ENCODE peak calls at places on chromosomes 6 and 20, in five cellular contexts. S is tibial artery, M is neuronal stem cell, A is adrenal gland, H is heart left ventricle. E is an unnamed sample. For H3K4me1 and H3K36me3, the result is how much of the 10 kb centered on the place peaks cover.

GRCh38 chr6:81859884-81860283 is 107.4 kb upstream of the TENT5A start:
- DNase-seq in S (peak), M (no peak), H (peak), A (peak), E (no peak)

GRCh38 chr6:21909321-21909720 is 315.8 kb downstream of the SOX4 start:
- DNase-seq in A (no peak), S (no peak), M (no peak), H (no peak), E (no peak)

GRCh38 chr6:143569035-143569434 is 57.5 kb upstream of the FUCA2 start:
- DNase-seq in H (no peak), S (no peak), A (no peak), M (no peak), E (no peak)

GRCh38 chr6:73460044-73460443 is 1.5 kb upstream of the MTO1 start:
- DNase-seq in M (no peak), H (no peak), A (no peak), S (no peak), E (no peak)

GRCh38 chr6:104957301-104958177 is 632 bp downstream of the LIN28B start:
- DNase-seq in M (peak), A (no peak), S (no peak), H (no peak), E (no peak)

GRCh38 chr6:111779660-111780059 is 93.6 kb downstream of the FYN start:
- DNase-seq in A (no peak), S (no peak), M (no peak), H (no peak), E (no peak)

GRCh38 chr6:26319405-26320128 is 45.4 kb upstream of the BTN3A2 start:
- DNase-seq in H (no peak), A (no peak), M (no peak), S (no peak), E (no peak)

GRCh38 chr6:6057442-6058053 is 50.8 kb upstream of the NRN1 start:
- DNase-seq in M (peak), H (no peak), S (no peak), A (no peak), E (no peak)

GRCh38 chr6:168219167-168219566 is 100.4 kb downstream of the DACT2 start:
- DNase-seq in A (no peak), S (no peak), M (no peak), H (peak), E (no peak)

GRCh38 chr20:11769825-11770224 is 147.9 kb upstream of the BTBD3 start:
- DNase-seq in H (no peak), S (no peak), M (no peak), A (no peak), E (no peak)

GRCh38 chr6:83536034-83536646 is 23.8 kb downstream of the PRSS35 start:
- DNase-seq in A (peak), S (no peak), M (peak), H (peak), E (no peak)

GRCh38 chr6:129134535-129134934 is 251.6 kb downstream of the LAMA2 start:
- DNase-seq in S (no peak), A (no peak), H (peak), M (no peak), E (no peak)

GRCh38 chr6:108667984-108668383 is 107.3 kb downstream of the FOXO3 start:
- DNase-seq in S (no peak), A (no peak), H (peak), M (no peak), E (no peak)

GRCh38 chr6:116884530-116884929 is 7.5 kb downstream of the RFX6 start:
- DNase-seq in M (no peak), H (no peak), A (no peak), S (no peak), E (no peak)

GRCh38 chr6:3381233-3382065 is 75.4 kb downstream of the SLC22A23 start:
- DNase-seq in S (peak), M (no peak), H (no peak), A (no peak), E (no peak)

GRCh38 chr6:35497571-35498406 is 910 bp upstream of the TEAD3 start:
- DNase-seq in M (peak), S (peak), H (peak), A (peak), E (no peak)

DNA sequence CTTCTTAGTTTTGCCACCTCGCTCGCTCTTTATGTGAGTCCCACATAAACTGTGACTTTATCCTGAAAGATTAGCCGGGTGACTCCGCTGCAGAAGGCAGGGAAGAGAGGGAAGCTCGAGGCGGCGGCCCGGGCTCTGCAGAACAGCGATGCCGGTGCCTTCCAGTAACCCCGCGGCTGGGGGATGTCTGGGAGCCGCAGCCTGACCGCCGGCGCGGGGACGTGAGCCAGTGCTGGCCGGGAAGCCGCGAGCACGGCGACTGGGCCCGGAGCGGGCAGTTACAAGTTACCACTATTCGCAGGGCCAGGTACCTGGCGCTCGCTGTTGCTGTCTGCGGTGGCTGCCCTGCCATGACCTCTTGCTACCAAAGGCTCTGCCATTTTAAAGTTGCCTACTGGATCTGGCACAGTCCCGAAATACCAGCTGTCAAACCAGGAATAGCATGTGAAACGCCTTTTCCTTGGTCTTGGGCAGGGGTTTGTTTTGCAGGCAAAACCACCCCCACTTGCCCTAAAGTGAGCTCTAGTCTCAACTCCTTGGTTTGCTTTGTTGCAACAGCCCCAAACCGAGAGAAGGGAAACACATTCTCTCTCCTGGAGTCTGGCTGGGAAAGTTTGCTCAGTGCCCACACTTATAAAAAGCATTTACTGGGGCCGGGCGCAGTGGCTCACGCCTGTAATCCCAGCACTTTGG is 124.0 kb upstream of the SLC2A12 start:
- DNase-seq in H (peak), M (no peak), A (peak), S (peak), E (peak)
- H3K4me1 ChIP-seq in H (half or more), M (under half), A (under half), S (under half), E (under half)

GRCh38 chr20:51565298-51565697 is 22.8 kb upstream of the NFATC2 start:
- DNase-seq in H (no peak), A (no peak), M (no peak), S (no peak), E (no peak)

GRCh38 chr20:51567622-51568021 is 25.1 kb upstream of the NFATC2 start:
- DNase-seq in S (no peak), M (no peak), H (no peak), A (no peak), E (no peak)

GRCh38 chr20:51563597-51564332 is 21.2 kb upstream of the NFATC2 start:
- DNase-seq in H (peak), A (peak), S (peak), M (no peak), E (no peak)

GRCh38 chr20:51566594-51566993 is 24.1 kb upstream of the NFATC2 start:
- DNase-seq in S (no peak), A (no peak), M (no peak), H (no peak), E (no peak)

GRCh38 chr20:51565741-51566140 is 23.2 kb upstream of the NFATC2 start:
- DNase-seq in A (peak), H (no peak), M (no peak), S (no peak), E (no peak)
- H3K36me3 ChIP-seq in A (under half), H (under half), M (under half), S (under half), E (under half)

GRCh38 chr6:148192310-148192709 is 150.3 kb upstream of the SASH1 start:
- DNase-seq in H (no peak), S (no peak), M (no peak), A (no peak), E (no peak)

GRCh38 chr6:148195511-148195910 is 147.1 kb upstream of the SASH1 start:
- DNase-seq in S (no peak), H (no peak), A (no peak), M (no peak), E (no peak)

DNA sequence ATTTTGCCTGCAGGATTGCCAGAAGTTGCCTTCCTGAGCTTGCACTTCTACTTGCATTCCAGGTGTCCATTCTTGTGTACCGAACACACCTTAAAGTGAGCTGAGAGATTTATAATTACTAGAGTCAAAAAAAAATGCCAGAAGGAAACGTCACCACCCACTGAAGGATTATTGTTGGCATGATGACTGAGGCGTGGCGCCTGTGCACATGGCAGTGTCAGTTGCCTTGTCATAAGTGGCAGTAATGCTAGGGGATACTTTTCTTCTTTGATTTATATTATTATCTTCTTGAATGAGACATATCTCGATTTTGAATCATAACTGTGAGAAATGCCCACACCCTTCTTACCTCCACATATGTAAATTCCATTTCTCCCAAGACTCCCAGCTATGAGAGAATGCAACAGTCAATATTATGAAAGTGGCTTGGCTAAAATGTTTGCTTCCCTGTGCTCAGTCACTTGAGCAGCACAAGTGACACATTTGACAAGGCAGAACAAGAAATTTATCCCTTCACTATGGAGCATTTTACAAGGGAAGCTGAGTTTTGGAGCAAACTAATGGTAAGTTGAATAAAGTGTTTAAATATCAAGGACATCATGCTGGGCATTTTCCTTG is 149.5 kb upstream of the SASH1 start:
- DNase-seq in A (no peak), M (no peak), S (no peak), H (no peak), E (peak)
- H3K4me3 ChIP-seq in A (no peak), M (no peak), S (no peak), H (no peak), E (no peak)

DNA sequence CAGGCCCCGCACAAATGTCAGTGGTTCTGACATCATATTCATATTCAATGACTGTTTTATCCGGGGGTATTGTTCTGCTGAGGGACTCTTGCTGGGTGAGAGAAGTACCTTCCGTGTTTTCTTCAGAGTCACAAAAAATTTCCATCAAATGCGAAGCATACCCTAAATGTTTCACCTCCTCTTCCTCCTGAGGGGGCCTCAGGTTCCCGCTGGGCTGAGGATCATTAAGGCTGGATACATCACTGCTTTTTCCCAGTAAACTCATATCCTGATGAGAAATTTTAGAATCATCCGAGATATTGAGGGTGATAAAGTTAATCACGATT is 42.8 kb downstream of the IL20RA start:
- DNase-seq in A (no peak), H (no peak), S (no peak), M (no peak), E (no peak)
- H3K4me1 ChIP-seq in A (under half), H (under half), S (under half), M (under half), E (under half)

DNA sequence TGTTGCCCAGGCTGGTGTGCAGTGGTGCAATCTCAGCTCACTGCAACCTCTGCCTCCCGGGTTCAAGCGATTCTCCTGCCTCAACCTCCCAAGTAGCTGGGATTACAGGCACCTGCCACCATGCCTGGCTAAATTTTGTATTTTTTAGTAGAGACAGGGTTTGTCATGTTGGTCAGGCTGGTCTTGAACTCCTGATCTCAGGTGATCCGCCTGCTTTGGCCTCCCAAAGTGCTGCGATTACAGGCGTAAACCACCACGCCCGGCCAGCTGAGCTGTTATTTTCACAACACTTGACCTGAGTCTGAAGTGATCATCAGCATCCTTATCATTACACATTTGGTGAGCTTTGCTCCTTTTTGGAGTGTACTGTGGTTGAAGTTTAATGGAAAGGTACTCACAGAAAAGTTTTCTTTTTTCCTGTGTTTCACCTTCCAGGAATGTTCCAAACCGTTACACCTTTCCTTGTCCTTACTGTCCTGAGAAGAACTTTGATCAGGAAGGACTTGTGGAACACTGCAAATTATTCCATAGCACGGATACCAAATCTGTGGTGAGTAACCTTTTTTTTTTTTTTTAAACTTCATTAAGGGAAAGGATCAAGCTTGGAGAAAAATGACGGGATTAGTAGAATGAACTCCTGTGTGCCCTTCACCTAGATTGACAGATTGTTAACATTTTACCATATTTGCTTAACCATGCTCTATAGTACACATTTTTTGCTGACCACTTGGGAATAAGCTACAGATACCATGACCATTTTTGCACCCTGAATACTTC is 9.7 kb downstream of the RNF114 start:
- DNase-seq in H (no peak), S (no peak), M (no peak), A (no peak), E (no peak)
- H3K36me3 ChIP-seq in H (under half), S (half or more), M (under half), A (under half), E (under half)

GRCh38 chr20:51446230-51446629 is 96.3 kb downstream of the NFATC2 start:
- DNase-seq in H (no peak), S (no peak), M (no peak), A (no peak), E (no peak)
- H3K4me3 ChIP-seq in H (no peak), S (no peak), M (no peak), A (no peak), E (no peak)

GRCh38 chr20:1848378-1848777 is 46.8 kb upstream of the SIRPA start:
- DNase-seq in S (no peak), H (no peak), M (no peak), A (no peak), E (no peak)

GRCh38 chr20:1853472-1853871 is 41.7 kb upstream of the SIRPA start:
- DNase-seq in S (no peak), A (no peak), M (no peak), H (no peak), E (no peak)

GRCh38 chr20:1847780-1848179 is 47.4 kb upstream of the SIRPA start:
- DNase-seq in S (no peak), A (no peak), M (no peak), H (no peak), E (no peak)

GRCh38 chr20:1854246-1854645 is 41.0 kb upstream of the SIRPA start:
- DNase-seq in S (no peak), A (no peak), H (no peak), M (no peak), E (no peak)

GRCh38 chr20:1851396-1851795 is 43.8 kb upstream of the SIRPA start:
- DNase-seq in M (no peak), A (no peak), S (no peak), H (no peak), E (no peak)
- H3K4me1 ChIP-seq in M (under half), A (under half), S (under half), H (under half), E (under half)

DNA sequence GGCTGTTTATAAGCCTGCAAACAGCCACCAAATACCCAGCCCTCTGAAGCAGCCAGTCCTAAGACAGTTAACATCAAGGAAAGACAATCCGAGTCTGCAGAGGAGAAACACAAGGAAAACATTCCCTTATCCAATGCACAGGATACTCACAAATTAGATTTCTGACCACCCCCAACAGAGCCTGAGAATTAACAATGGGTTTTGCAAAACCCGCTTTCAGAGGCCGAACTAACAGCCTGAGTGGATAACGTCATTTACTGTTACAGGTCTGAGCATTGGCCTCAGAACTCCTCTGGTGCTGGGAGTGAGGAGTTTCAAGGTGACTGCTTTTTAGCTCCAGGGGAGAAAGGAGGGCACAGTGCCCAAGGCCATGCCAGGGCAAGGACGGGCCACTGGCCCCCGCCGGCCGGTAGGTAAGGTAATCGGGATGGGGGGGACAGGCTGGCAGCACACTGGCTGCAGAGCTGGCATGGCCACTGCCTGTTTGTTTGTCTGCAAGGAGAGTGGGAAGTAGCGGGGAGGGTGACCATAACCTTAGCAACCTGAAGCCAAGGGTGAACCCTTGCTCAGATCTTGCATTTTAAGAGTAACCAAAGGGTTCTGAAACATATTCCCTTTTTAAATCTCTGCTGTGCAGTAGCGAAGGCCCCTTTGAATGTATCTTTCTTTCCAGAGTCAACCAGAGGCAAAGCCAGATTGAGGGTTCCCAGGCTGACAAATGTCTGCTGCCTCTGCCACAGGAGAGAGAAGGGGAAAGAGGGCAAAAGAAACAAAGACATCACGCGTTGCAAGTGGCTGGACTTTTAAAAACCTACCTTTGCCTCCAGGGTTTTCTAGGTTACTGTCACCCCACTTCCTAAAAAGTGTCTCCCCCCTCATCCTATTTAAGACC is 3.9 kb downstream of the ZMYND8 start:
- DNase-seq in H (peak), M (no peak), A (peak), S (no peak), E (no peak)
- H3K36me3 ChIP-seq in H (under half), M (under half), A (under half), S (under half), E (under half)

E was measured in prostate gland.